ENCODE peak calls at places on chromosomes 16 and 17, in six cellular contexts. Z is HFF-Myc, D is RWPE2, H is heart right ventricle, C is breast epithelium, K is fibroblast of lung. S is an unnamed sample.

GRCh38 chr16:74723224-74723623 is 22.6 kb upstream of the MLKL start:
- DNase-seq in K (no peak), C (no peak), D (no peak), H (no peak), Z (no peak), S (no peak)

GRCh38 chr16:86396918-86397317 is 113.4 kb upstream of the FOXF1 start:
- DNase-seq in D (no peak), H (no peak), K (peak; percentile 94), Z (peak; percentile 93), C (no peak), S (no peak)

GRCh38 chr16:14088155-14088753 is 17.1 kb downstream of the MRTFB start:
- DNase-seq in K (peak; percentile 72), H (no peak), Z (no peak), C (no peak), D (no peak), S (no peak)

GRCh38 chr17:4220655-4221054 is 43.1 kb downstream of the ANKFY1 start:
- DNase-seq in K (no peak), Z (no peak), C (no peak), D (no peak), H (no peak), S (no peak)

GRCh38 chr17:12256380-12256995 is 235.8 kb downstream of the MAP2K4 start:
- DNase-seq in Z (peak; percentile 25), C (no peak), K (peak; percentile 77), H (no peak), D (no peak), S (peak; percentile 2)

GRCh38 chr17:2102931-2103398 is 48.1 kb downstream of the HIC1 start:
- DNase-seq in K (peak; percentile 53), H (no peak), D (no peak), C (no peak), Z (no peak), S (no peak)

GRCh38 chr16:65418435-65418834 is 296.6 kb upstream of the CDH11 start:
- DNase-seq in H (no peak), C (no peak), K (no peak), D (no peak), Z (no peak), S (no peak)

GRCh38 chr16:57846078-57846697 is 43.9 kb upstream of the KIFC3 start:
- DNase-seq in D (no peak), C (no peak), H (no peak), K (no peak), Z (no peak), S (no peak)

GRCh38 chr17:43068570-43069367 is 43.7 kb downstream of the RND2 start:
- DNase-seq in K (no peak), D (no peak), Z (no peak), C (no peak), H (no peak), S (no peak)

GRCh38 chr17:71423871-71424546 is 696.8 kb upstream of the SOX9 start:
- DNase-seq in H (no peak), C (no peak), K (no peak), Z (no peak), D (no peak), S (peak; percentile 87)

GRCh38 chr16:1913327-1914083 is 4.7 kb downstream of the HS3ST6 start:
- DNase-seq in D (no peak), H (no peak), C (no peak), Z (no peak), K (no peak), S (no peak)

GRCh38 chr17:27343972-27344607 is 50.2 kb downstream of the WSB1 start:
- DNase-seq in D (no peak), H (no peak), K (no peak), C (no peak), Z (no peak), S (no peak)

GRCh38 chr17:12088035-12088434 is 67.4 kb downstream of the MAP2K4 start:
- DNase-seq in H (no peak), D (no peak), Z (no peak), K (no peak), C (no peak), S (no peak)

GRCh38 chr17:7114875-7115614 is 423 bp upstream of the ASGR2 start:
- DNase-seq in C (no peak), K (no peak), D (no peak), H (no peak), Z (no peak), S (no peak)

GRCh38 chr17:29078183-29079045 is 35.5 kb downstream of the PIPOX start:
- DNase-seq in D (no peak), H (no peak), Z (no peak), K (no peak), C (no peak), S (peak; percentile 63)

GRCh38 chr17:32746698-32747097 is 130.2 kb downstream of the MYO1D start:
- DNase-seq in Z (no peak), K (peak; percentile 74), H (no peak), D (no peak), C (no peak), S (no peak)

GRCh38 chr17:67401598-67402504 is 24.8 kb downstream of the PITPNC1 start:
- DNase-seq in Z (no peak), H (no peak), C (no peak), K (no peak), D (no peak), S (no peak)

GRCh38 chr17:60435244-60436170 is 13.2 kb downstream of the CHCT1 start:
- DNase-seq in H (peak; percentile 48), K (peak; percentile 92), C (peak; percentile 72), D (no peak), Z (peak; percentile 85), S (no peak)

GRCh38 chr16:102060-102855 is 24.2 kb downstream of the MPG start:
- DNase-seq in H (peak; percentile 74), Z (no peak), D (no peak), C (peak; percentile 71), K (peak; percentile 94), S (no peak)
- TF ChIP-seq CTCF in H (no peak), Z (no peak), D (no peak), C (no peak), K (no peak), S (no peak)

DNA sequence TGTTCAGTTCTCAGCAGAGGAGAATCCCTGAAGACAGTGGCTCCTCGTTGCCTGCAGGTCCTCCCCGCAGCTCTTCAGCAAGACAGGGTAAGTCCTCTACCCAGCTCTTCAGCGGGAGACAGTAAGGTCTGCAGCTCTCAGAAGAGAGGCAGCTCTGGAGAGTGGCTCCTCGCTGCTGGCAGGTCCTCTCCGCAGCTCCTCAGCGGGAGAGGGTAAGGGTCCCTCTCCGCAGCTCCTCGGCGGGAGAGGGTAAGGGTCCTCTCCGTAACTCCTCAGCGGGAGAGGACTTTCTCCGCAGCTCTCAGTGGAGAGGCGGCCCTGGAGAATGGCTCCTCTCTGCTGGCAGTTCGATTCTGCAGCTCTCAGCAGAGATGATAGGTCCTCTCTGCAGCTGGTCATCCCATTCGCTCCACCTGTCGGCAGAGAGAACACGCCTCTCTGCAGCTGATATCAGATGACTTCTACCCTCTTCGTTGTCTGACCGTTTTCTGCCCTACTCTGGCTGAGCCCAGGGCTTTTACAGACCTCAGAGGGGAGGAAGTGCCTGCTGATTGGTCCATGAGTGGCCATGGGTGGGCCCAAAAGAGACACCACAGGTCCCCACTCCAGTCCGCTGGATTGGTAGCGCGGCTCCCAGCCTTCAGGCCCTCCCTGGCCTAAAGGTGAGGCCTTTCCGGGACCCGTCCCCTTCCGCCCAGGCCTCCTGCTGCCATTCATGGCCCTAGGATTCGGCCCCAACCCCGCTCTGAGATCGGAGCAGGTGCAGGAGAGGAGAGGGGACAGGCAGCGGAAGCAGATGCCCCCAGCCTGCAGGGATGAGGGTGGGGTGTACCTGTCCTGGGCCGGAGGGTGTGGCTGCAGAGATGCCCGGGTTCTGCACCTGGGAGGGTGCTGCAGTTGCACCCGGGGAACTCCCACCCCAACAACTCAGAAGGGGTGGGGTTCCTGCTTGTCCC is 11.9 kb upstream of the SHCBP1 start:
- DNase-seq in H (no peak), C (no peak), D (no peak), Z (no peak), K (no peak), S (no peak)
- H3K4me3 ChIP-seq in H (no peak overlapping the region), C (no peak overlapping the region), D (no peak overlapping the region), Z (peak overlapping the region; percentile 23), K (no peak overlapping the region), S (no peak overlapping the region)

GRCh38 chr16:49521706-49522325 is 148.2 kb downstream of the C16orf78 start:
- DNase-seq in C (no peak), K (no peak), H (no peak), D (no peak), Z (no peak), S (no peak)

GRCh38 chr16:49527621-49528020 is 154.0 kb downstream of the C16orf78 start:
- DNase-seq in K (peak; percentile 6), H (no peak), D (no peak), Z (no peak), C (no peak), S (no peak)

GRCh38 chr16:49523435-49524159 is 150.0 kb downstream of the C16orf78 start:
- DNase-seq in D (no peak), H (no peak), K (no peak), C (no peak), Z (no peak), S (no peak)

GRCh38 chr16:49526966-49527365 is 153.4 kb downstream of the C16orf78 start:
- DNase-seq in Z (no peak), K (no peak), H (no peak), D (no peak), C (no peak), S (no peak)

DNA sequence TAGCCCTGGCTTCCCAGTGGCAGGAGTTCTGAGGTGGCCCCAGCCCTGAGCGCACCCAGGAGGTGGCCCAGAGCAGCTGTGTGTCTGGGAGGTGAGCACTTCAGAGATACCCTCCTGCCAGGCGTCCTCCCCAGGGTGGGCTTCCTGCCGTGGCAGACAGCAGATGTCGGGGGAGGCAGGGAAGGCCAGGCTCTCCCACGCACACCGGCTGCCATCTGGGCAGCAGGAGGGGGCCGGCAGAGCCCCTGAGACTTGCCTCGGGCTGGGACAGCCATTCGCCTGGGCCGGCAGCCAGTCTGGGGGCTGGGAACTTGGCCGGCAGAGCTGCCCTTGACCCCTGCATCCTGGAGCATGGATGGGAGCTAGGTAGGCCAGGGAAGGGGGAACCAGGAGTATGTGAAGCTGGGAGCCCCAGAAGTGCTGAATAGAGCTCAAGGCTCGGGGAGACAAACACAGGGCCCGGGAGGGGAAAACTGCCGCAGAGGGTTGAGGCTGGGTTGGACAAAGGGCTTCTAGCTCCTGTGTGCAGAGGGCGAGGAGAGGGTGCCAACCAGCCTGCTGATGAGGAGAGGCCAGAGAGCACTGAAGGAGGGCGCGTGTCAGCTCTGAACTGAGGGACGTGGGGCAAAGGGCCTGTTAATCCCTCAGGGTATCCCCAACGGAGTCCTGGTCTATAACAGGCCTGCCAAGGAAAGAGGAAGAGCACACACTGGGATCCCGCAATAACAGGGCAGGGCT is 151.1 kb downstream of the C16orf78 start:
- DNase-seq in D (no peak), C (no peak), Z (no peak), H (no peak), K (no peak), S (no peak)
- TF ChIP-seq CTCF in D (no peak), C (no peak), Z (no peak), H (no peak), K (no peak), S (no peak)

GRCh38 chr16:68082596-68083238 is 2.5 kb upstream of the NFATC3 start:
- DNase-seq in H (no peak), Z (no peak), D (no peak), C (no peak), K (no peak), S (no peak)

GRCh38 chr16:68084504-68085258 is 489 bp upstream of the NFATC3 start:
- DNase-seq in H (peak; percentile 93), C (peak; percentile 84), D (no peak), K (peak; percentile 82), Z (peak; percentile 81), S (no peak)

GRCh38 chr16:68085259-68086071 is at the start of gene NFATC3:
- DNase-seq in D (peak; percentile 98), C (peak; percentile 98), K (peak; percentile 96), Z (no peak), H (peak; percentile 99), S (no peak)

GRCh38 chr16:68083239-68083781 is 1.9 kb upstream of the NFATC3 start:
- DNase-seq in H (no peak), K (no peak), Z (no peak), C (no peak), D (no peak), S (no peak)

GRCh38 chr16:68083861-68084503 is 1.2 kb upstream of the NFATC3 start:
- DNase-seq in D (no peak), K (peak; percentile 37), H (no peak), C (peak; percentile 33), Z (no peak), S (no peak)
- H3K4me3 ChIP-seq in D (peak overlapping the region; percentile 55), K (no peak overlapping the region), H (peak overlapping the region; percentile 93), C (peak overlapping the region; percentile 75), Z (peak overlapping the region; percentile 57), S (peak overlapping the region; percentile 45)

S was measured in kidney epithelial cell.